ENCODE peak calls at places on chromosome 16, in nine cellular contexts. U, F, Y, T, Z, L, J, W and N are unnamed samples.

GRCh38 chr16:10871157-10871991 is 5.6 kb upstream of the CIITA start:
- DNase-seq in U (peak), F (peak), Y (no peak), T (peak), Z (peak), L (no peak), J (peak), W (peak), N (no peak)

GRCh38 chr16:86382774-86383407 is 127.4 kb upstream of the FOXF1 start:
- DNase-seq in U (no peak), F (no peak), Y (no peak), T (no peak), Z (no peak), L (no peak), J (no peak), W (no peak), N (no peak)

GRCh38 chr16:11312718-11313492 is 31.8 kb upstream of the PRM1 start:
- DNase-seq in U (no peak), F (peak), Y (no peak), T (no peak), Z (peak), L (no peak), J (no peak), W (no peak), N (no peak)

GRCh38 chr16:8936421-8936820 is 27.3 kb downstream of the USP7 start:
- DNase-seq in U (no peak), F (peak), Y (peak), T (no peak), Z (peak), L (no peak), J (peak), W (peak), N (peak)

GRCh38 chr16:3065069-3065741 is at the start of gene IL32:
- DNase-seq in U (no peak), F (peak), Y (no peak), T (peak), Z (peak), L (no peak), J (peak), W (peak), N (no peak)

GRCh38 chr16:52546291-52546941 is 527 bp downstream of the TOX3 start:
- DNase-seq in U (no peak), F (no peak), Y (peak), T (no peak), Z (no peak), L (no peak), J (no peak), W (no peak), N (no peak)

GRCh38 chr16:85557083-85557975 is 55.8 kb upstream of the GSE1 start:
- DNase-seq in U (peak), F (no peak), Y (no peak), T (no peak), Z (peak), L (no peak), J (no peak), W (no peak), N (no peak)

GRCh38 chr16:86099326-86099725 is 200.4 kb downstream of the IRF8 start:
- DNase-seq in U (peak), F (no peak), Y (no peak), T (no peak), Z (no peak), L (no peak), J (no peak), W (no peak), N (no peak)

GRCh38 chr16:3129137-3130131 is 5.4 kb upstream of the ZNF213 start:
- DNase-seq in U (peak), F (peak), Y (peak), T (peak), Z (peak), L (peak), J (peak), W (no peak), N (peak)

GRCh38 chr16:85182774-85183173 is 70.5 kb upstream of the CIBAR2 start:
- DNase-seq in U (no peak), F (no peak), Y (no peak), T (no peak), Z (no peak), L (no peak), J (no peak), W (no peak), N (no peak)

GRCh38 chr16:70770968-70771552 is 29.9 kb downstream of the VAC14 start:
- DNase-seq in U (peak), F (peak), Y (peak), T (no peak), Z (peak), L (no peak), J (peak), W (no peak), N (peak)

GRCh38 chr16:83948914-83949723 is 3.9 kb upstream of the OSGIN1 start:
- DNase-seq in U (no peak), F (no peak), Y (no peak), T (no peak), Z (no peak), L (no peak), J (no peak), W (no peak), N (no peak)

GRCh38 chr16:87569601-87570559 is 32.4 kb upstream of the JPH3 start:
- DNase-seq in U (peak), F (peak), Y (no peak), T (no peak), Z (peak), L (no peak), J (no peak), W (no peak), N (no peak)

GRCh38 chr16:8962393-8963009 is 1.2 kb downstream of the USP7 start:
- DNase-seq in U (no peak), F (no peak), Y (no peak), T (no peak), Z (peak), L (no peak), J (peak), W (no peak), N (no peak)

GRCh38 chr16:30473231-30474061 is 904 bp downstream of the ITGAL start:
- DNase-seq in U (no peak), F (no peak), Y (no peak), T (no peak), Z (no peak), L (no peak), J (peak), W (no peak), N (no peak)

GRCh38 chr16:52912565-52913173 is 140.0 kb downstream of the CHD9NB start:
- DNase-seq in U (no peak), F (peak), Y (peak), T (peak), Z (peak), L (no peak), J (peak), W (peak), N (peak)

GRCh38 chr16:85425061-85425662 is 188.0 kb upstream of the GSE1 start:
- DNase-seq in U (no peak), F (no peak), Y (peak), T (no peak), Z (no peak), L (no peak), J (no peak), W (no peak), N (peak)

GRCh38 chr16:25875956-25876608 is 184.3 kb downstream of the HS3ST4 start:
- DNase-seq in U (no peak), F (no peak), Y (no peak), T (no peak), Z (no peak), L (no peak), J (no peak), W (no peak), N (no peak)

GRCh38 chr16:11682655-11683096 is 14.4 kb downstream of the SNN start:
- DNase-seq in U (no peak), F (peak), Y (no peak), T (peak), Z (peak), L (no peak), J (no peak), W (peak), N (no peak)

GRCh38 chr16:31664683-31665482 is 137.2 kb downstream of the AHSP start:
- DNase-seq in U (no peak), F (no peak), Y (no peak), T (no peak), Z (no peak), L (no peak), J (no peak), W (no peak), N (no peak)

GRCh38 chr16:70602831-70603230 is 43.5 kb upstream of the IL34 start:
- DNase-seq in U (no peak), F (no peak), Y (no peak), T (no peak), Z (no peak), L (no peak), J (no peak), W (no peak), N (no peak)

GRCh38 chr16:27890866-27891265 is 172.6 kb downstream of the GSG1L start:
- DNase-seq in U (no peak), F (no peak), Y (no peak), T (no peak), Z (no peak), L (no peak), J (no peak), W (no peak), N (no peak)

GRCh38 chr16:22220076-22220453 is 14.0 kb downstream of the EEF2K start:
- DNase-seq in U (no peak), F (peak), Y (no peak), T (no peak), Z (no peak), L (no peak), J (no peak), W (no peak), N (no peak)

GRCh38 chr16:287298-287811 is 4.4 kb downstream of the PDIA2 start:
- DNase-seq in U (no peak), F (no peak), Y (peak), T (no peak), Z (no peak), L (no peak), J (no peak), W (no peak), N (no peak)

GRCh38 chr16:28155293-28155692 is 56.5 kb downstream of the XPO6 start:
- DNase-seq in U (no peak), F (no peak), Y (no peak), T (no peak), Z (no peak), L (no peak), J (no peak), W (no peak), N (no peak)

GRCh38 chr16:84599528-84600202 is 18.2 kb downstream of the COTL1 start:
- DNase-seq in U (peak), F (peak), Y (peak), T (peak), Z (peak), L (no peak), J (peak), W (peak), N (no peak)

GRCh38 chr16:21081329-21081728 is 69.3 kb downstream of the DNAH3 start:
- DNase-seq in U (no peak), F (no peak), Y (no peak), T (no peak), Z (no peak), L (no peak), J (no peak), W (no peak), N (no peak)

GRCh38 chr16:745739-746138 is 4.9 kb upstream of the CIAO3 start:
- DNase-seq in U (no peak), F (no peak), Y (peak), T (no peak), Z (no peak), L (no peak), J (peak), W (no peak), N (peak)

GRCh38 chr16:58644765-58645487 is 15.3 kb upstream of the CNOT1 start:
- DNase-seq in U (peak), F (no peak), Y (no peak), T (no peak), Z (no peak), L (no peak), J (no peak), W (no peak), N (no peak)

GRCh38 chr16:68425498-68426354 is 22.6 kb downstream of the SMPD3 start:
- DNase-seq in U (peak), F (no peak), Y (no peak), T (no peak), Z (no peak), L (no peak), J (no peak), W (no peak), N (no peak)

GRCh38 chr16:50326835-50327465 is 41.8 kb downstream of the BRD7 start:
- DNase-seq in U (no peak), F (peak), Y (peak), T (no peak), Z (peak), L (no peak), J (peak), W (no peak), N (no peak)
- TF ChIP-seq CTCF in U (peak), F (peak), Y (peak), T (peak), Z (peak), L (peak), J (peak), W (peak), N (peak)

GRCh38 chr16:2009791-2010510 is at the start of gene ZNF598:
- DNase-seq in U (peak), F (peak), Y (peak), T (no peak), Z (peak), L (peak), J (peak), W (no peak), N (peak)
- TF ChIP-seq CTCF in U (peak), F (no peak), Y (no peak), T (no peak), Z (no peak), L (no peak), J (no peak), W (no peak), N (no peak)

DNA sequence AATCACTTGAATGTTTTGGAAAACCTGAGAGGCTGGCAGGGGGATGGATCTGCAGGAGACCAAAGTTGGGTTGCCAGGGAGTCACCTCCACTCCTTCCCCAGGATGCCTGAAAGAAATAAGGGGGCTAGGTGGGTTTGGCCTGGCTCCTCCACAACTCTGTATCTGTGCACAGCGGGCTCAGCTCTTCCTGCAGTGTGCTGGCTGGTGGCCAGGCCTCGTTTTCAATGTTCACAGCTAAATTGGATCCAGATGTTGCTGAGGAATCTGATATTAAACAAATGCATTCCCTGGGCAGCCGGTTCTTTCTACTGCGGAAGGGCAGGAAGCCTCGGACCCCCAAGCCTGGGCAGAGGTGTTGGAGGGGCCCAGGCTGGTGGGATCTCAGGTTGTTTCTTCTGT is 106.2 kb downstream of the N4BP1 start:
- DNase-seq in U (no peak), F (peak), Y (peak), T (peak), Z (peak), L (no peak), J (no peak), W (no peak), N (no peak)
- TF ChIP-seq CTCF in U (no peak), F (no peak), Y (no peak), T (no peak), Z (no peak), L (no peak), J (no peak), W (no peak), N (no peak)

DNA sequence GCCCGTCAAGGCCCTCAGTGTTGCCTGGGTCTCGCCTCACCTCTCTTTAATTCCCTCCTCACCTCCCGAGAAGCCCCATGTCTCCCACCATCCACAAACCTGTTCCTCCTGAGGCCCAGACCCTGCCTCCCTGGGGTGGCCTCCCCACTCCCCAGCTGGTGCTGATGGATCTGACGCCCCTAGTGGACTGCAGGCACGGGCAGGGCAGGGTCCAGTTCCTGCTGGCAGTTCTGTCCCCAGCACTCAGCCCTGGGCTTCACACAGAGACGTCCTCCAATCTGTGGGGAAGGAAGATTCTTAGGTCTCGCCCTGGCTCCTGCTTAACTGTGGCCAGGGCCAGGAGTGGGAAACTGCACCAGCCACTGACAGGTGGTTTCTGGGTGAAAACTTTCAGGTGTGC is 108.8 kb downstream of the AMFR start:
- DNase-seq in U (no peak), F (no peak), Y (no peak), T (no peak), Z (no peak), L (no peak), J (no peak), W (no peak), N (no peak)
- TF ChIP-seq CTCF in U (no peak), F (no peak), Y (no peak), T (no peak), Z (no peak), L (no peak), J (no peak), W (no peak), N (no peak)

GRCh38 chr16:54693864-54694263 is 236.8 kb upstream of the IRX5 start:
- DNase-seq in U (no peak), F (no peak), Y (no peak), T (no peak), Z (no peak), L (no peak), J (no peak), W (no peak), N (no peak)
- TF ChIP-seq CTCF in U (no peak), F (no peak), Y (no peak), T (no peak), Z (no peak), L (no peak), J (no peak), W (no peak), N (no peak)